ENCODE peak calls at places on chromosomes 2 and 18, in eight cellular contexts. R is psoas muscle, A is NB4, N is fibroblast of pulmonary artery, D is heart right ventricle, F is left lung, G is uterus, O is left ventricle myocardium inferior. X is an unnamed sample.

GRCh38 chr2:106555053-106555452 is 67.9 kb downstream of the CD8B2 start:
- DNase-seq in R (no peak), G (no peak), D (no peak), F (no peak), O (no peak), N (no peak), A (no peak), X (no peak)

GRCh38 chr2:36707050-36707449 is 10.5 kb downstream of the VIT start:
- DNase-seq in O (no peak), A (no peak), G (no peak), F (no peak), D (no peak), R (peak), N (peak), X (no peak)

GRCh38 chr2:191869178-191869577 is 22.3 kb upstream of the CAVIN2 start:
- DNase-seq in A (peak), D (no peak), F (no peak), O (no peak), G (no peak), R (no peak), N (peak), X (no peak)

GRCh38 chr2:69309336-69310048 is 77.5 kb downstream of the GFPT1 start:
- DNase-seq in D (peak), G (peak), A (no peak), F (peak), O (peak), N (peak), R (no peak), X (peak)

GRCh38 chr2:48711343-48711742 is 44.2 kb downstream of the LHCGR start:
- DNase-seq in D (no peak), F (no peak), R (no peak), A (no peak), G (no peak), O (no peak), N (peak), X (no peak)

GRCh38 chr2:35933031-35933430 is 422.5 kb upstream of the CRIM1 start:
- DNase-seq in O (no peak), G (no peak), D (no peak), A (no peak), F (no peak), N (no peak), R (no peak), X (no peak)

GRCh38 chr2:3839489-3839888 is 136.1 kb downstream of the DCDC2C start:
- DNase-seq in R (no peak), A (no peak), G (no peak), F (no peak), D (no peak), N (no peak), O (no peak), X (no peak)

GRCh38 chr18:23437357-23438045 is 15.6 kb upstream of the RIOK3 start:
- DNase-seq in N (peak), O (peak), D (peak), A (peak), G (peak), R (peak), F (peak), X (peak)

GRCh38 chr2:25252291-25253152 is 84.1 kb upstream of the POMC start:
- DNase-seq in N (peak), D (peak), F (peak), R (peak), O (peak), G (peak), A (peak), X (peak)

GRCh38 chr18:33605250-33605649 is 27.2 kb downstream of the ASXL3 start:
- DNase-seq in F (no peak), A (no peak), O (no peak), R (no peak), D (no peak), G (no peak), N (peak), X (no peak)

GRCh38 chr18:39825485-39825884 is 2129.5 kb upstream of the PIK3C3 start:
- DNase-seq in N (peak), O (no peak), D (no peak), A (no peak), R (no peak), G (no peak), F (no peak), X (no peak)

GRCh38 chr18:70132999-70133398 is 72.5 kb downstream of the RTTN start:
- DNase-seq in G (no peak), N (peak), F (no peak), O (no peak), R (no peak), D (no peak), A (no peak), X (no peak)

GRCh38 chr18:77250501-77250925 is 865 bp downstream of the GALR1 start:
- DNase-seq in D (no peak), O (no peak), G (no peak), N (no peak), R (no peak), F (no peak), A (no peak), X (no peak)

GRCh38 chr18:13136689-13137040 is 81.9 kb upstream of the LDLRAD4 start:
- DNase-seq in N (no peak), O (peak), G (peak), R (peak), D (peak), F (peak), A (peak), X (peak)

GRCh38 chr18:65436430-65436829 is 314.4 kb upstream of the CDH7 start:
- DNase-seq in A (no peak), G (no peak), R (no peak), N (no peak), O (no peak), F (no peak), D (no peak), X (no peak)

GRCh38 chr2:141927536-141927935 is 203.3 kb downstream of the LRP1B start:
- DNase-seq in O (no peak), G (no peak), N (no peak), D (no peak), R (no peak), A (no peak), F (no peak), X (no peak)

GRCh38 chr2:85168984-85169383 is 35.8 kb downstream of the TCF7L1 start:
- DNase-seq in A (no peak), O (no peak), R (no peak), D (no peak), N (no peak), G (no peak), F (no peak), X (no peak)

GRCh38 chr2:224046752-224047151 is 7.7 kb upstream of the SERPINE2 start:
- DNase-seq in F (no peak), G (no peak), A (no peak), R (no peak), O (no peak), D (no peak), N (no peak), X (no peak)

GRCh38 chr18:37322497-37323035 is 243.0 kb downstream of the CELF4 start:
- DNase-seq in A (peak), D (no peak), N (peak), R (peak), O (no peak), G (peak), F (no peak), X (peak)

GRCh38 chr18:2325933-2326332 is 245.4 kb downstream of the METTL4 start:
- DNase-seq in F (no peak), O (no peak), D (no peak), N (no peak), R (no peak), A (no peak), G (no peak), X (no peak)

GRCh38 chr2:8720741-8721140 is 38.9 kb downstream of the ID2 start:
- DNase-seq in D (no peak), O (no peak), G (no peak), N (no peak), A (no peak), R (no peak), F (no peak), X (no peak)

GRCh38 chr18:58803978-58804377 is 60.7 kb upstream of the ZNF532 start:
- DNase-seq in F (no peak), G (no peak), O (no peak), D (no peak), A (peak), R (no peak), N (no peak), X (no peak)
- TF ChIP-seq CTCF in F (no peak), G (no peak), O (no peak), D (no peak), A (no peak), R (no peak), N (no peak), X (no peak)

DNA sequence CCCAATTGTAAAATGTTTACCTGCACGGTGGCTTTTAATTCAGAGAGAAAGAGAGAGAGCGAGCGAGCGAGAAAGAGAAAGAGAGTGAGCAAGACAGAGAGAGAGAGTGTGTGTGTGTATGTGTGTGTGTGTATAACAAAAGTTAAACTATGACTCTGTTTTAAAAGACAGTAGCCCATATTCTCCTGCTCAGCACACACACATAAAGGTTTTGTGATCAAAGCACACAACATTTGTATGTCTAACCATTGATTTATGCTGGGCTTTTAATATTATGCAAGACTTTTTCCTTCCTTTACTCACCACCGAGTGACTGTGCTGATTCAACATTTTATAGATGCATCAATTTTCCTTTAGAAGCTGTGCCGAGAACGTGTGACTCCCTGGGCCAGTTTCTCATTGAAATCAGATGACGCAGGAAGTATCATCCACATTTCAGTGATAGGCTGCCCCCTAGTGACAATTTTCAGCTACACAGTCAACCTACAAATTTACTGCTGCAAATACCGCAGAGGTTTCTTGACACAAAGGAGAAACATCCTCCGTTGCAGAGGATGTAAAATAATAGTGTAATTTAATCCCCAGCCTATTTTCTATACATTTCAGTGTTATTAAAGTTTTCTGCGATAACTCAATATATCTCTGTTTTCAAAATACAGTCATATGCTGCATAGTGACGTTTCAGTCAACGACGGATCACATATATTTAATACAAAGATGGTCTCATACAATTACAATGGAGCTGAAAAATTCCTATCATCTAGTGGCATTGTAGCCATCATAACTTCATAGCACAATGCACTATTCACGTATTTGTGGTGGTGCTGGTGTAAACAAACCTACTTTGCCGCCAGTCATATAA is 165.9 kb upstream of the TANK start:
- DNase-seq in D (no peak), O (peak), F (peak), R (peak), N (peak), G (peak), A (peak), X (peak)
- H3K4me3 ChIP-seq in D (no peak), O (peak), F (no peak), R (peak), N (no peak), G (no peak), A (no peak), X (no peak)

DNA sequence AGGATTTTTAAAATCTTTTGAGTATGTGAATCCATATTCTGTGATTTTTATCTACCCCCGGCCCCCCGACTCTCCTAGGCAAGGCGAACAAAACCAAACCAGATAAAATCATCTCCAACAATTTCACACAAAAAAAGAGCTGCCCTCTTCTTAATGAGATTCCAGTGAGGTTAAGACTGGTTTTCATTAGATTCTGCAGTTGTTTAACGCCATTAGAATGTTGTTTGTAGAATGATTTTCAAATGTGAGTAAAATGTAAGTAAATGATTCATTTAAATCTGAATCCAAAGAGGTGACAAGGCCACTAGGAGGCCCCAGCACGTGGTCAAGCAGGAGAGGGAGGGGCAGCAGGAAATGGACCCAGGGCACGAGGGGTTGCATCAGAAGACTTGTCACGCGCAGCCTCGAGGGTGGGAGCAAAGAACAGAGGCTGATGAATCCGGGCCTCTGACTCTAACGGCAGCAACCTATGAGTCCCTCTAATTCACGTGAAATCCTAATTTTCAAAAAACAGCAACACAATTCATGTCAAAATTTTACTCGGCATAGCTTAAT is 24.3 kb upstream of the KLHL29 start:
- DNase-seq in O (no peak), R (no peak), G (no peak), D (no peak), F (no peak), N (no peak), A (peak), X (no peak)
- TF ChIP-seq CTCF in O (no peak), R (no peak), G (no peak), D (no peak), F (no peak), N (no peak), A (no peak), X (no peak)

GRCh38 chr2:219221956-219222518 is 3.3 kb upstream of the ABCB6 start:
- DNase-seq in N (no peak), D (no peak), O (no peak), R (no peak), F (no peak), A (no peak), G (no peak), X (no peak)

GRCh38 chr2:219220652-219221402 is 2.1 kb upstream of the ABCB6 start:
- DNase-seq in N (no peak), A (no peak), O (no peak), G (no peak), D (no peak), F (no peak), R (no peak), X (no peak)

GRCh38 chr2:219218279-219219112 is at the start of gene ABCB6:
- DNase-seq in R (peak), N (peak), F (peak), O (peak), D (peak), A (no peak), G (peak), X (peak)

GRCh38 chr2:219219781-219220532 is 1.2 kb upstream of the ABCB6 start:
- DNase-seq in N (no peak), G (no peak), D (no peak), A (no peak), O (no peak), R (no peak), F (no peak), X (peak)

DNA sequence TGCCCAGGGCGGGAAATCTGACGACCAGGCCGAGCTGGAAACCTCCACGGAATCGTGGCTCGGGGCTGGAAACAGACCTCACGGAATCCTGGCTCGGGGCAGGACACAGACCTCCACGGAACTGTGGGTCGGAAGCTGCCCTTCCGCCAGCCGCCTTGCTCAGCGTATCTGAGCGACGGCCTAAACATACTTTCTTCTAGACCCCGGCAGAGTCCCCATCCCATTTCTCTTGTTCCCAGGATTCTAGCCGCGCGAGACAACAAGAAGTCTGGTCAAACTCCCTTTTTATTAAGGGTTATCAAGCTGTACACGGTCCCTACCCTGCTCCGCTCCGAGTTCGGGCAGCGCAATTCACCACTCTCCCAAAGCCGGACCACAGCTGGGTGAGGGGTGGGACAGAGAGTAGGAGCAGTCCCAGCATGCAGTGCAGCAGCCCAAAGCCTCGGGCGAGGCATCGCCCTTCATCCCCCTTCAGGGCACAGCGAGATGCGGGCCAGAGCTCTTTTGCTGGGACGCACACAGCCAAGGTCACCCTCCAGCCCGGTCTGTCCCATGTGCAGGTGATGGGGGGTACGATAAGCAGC is 447 bp upstream of the ABCB6 start:
- DNase-seq in R (no peak), F (peak), G (no peak), N (no peak), D (no peak), A (no peak), O (no peak), X (no peak)
- H3K4me3 ChIP-seq in R (peak), F (peak), G (peak), N (peak), D (peak), A (no peak), O (peak), X (peak)

DNA sequence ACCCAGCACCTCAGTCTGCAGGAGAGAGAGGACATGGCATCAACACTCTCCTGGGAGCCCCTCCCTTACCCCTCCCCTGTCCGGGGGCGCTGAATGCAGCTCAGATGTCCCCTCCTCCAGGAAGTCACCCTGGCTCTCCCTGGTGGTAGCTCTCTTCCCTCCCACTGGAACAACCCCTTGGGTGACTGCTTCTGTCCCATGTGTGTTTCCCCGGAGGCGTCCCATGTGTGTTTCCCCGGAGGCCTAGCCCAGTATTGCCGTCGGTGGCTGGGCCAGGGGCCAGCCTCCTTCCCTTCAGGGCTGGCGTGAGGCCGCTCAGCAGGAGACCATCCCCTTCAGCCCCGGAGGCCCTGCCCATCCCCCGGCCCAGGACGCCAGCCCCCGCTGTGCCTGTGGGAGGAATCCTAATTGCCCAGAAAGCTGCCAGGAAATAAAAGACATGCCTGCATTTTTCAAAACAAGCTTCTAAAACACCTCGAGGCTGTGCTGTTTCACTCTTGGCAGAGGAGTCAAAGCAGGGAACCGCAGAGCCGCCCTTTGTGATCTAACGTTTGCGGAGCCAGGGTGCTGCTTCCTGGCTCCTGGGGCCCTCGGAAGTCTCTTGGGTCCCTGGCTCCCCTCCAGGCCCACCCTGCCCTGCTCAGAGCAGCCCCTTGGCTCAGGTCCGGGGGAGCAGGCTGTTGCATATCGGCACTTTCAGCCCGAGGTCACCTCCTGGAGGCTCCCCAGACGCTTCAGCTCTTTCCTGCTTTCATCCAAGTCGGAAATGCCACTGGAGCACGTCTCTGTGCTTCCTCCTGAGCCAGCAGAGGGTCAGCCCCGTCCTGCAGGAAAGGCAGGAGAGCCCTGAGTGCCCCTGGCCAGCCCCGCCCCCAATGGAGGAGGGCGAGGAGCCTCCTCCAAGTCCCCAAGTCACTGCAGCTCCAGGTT is 11.4 kb downstream of the SNED1 start:
- DNase-seq in D (no peak), A (peak), O (no peak), F (no peak), N (peak), R (peak), G (peak), X (peak)
- TF ChIP-seq CTCF in D (no peak), A (no peak), O (no peak), F (no peak), N (no peak), R (no peak), G (peak), X (peak)

DNA sequence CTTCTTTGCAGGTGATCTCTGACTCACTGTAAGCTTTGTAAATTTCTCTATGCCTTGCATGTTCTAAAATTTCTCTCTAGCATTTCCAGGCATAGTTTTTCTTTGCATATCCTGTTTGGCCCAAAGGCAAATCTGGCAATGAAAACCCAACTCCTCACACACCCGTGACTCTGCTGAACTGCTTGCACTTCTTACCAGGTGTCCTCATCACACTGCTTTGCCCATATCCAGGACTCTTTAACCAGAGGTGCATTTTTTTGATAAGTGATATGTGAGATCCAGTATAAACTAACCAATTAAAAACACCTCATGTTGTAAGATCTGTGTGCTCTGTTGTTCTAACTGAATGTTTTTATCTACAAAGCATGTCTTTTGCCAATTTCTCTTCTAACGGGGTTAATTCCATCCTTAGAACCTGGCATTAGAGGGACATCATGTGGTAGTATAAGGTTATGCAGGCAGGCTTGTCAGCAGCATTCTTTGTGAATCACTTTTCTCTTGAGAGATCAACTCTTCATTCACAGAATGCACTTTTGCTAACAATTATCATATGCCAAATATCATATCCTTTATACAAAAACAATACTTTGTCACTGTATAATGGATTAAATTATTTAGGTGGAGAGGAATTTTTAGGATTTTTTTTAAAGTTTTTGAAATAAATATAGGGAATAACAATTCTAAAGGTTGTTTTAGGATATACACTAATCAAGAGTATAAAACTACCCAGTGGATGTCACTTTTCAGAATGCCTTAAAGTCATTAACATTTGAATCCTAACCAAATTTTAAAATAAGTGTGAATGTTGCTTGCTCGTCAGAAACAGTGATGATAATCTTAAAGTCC is 20.8 kb upstream of the TMX3 start:
- DNase-seq in N (peak), F (no peak), R (no peak), G (no peak), O (no peak), A (peak), D (no peak), X (no peak)
- H3K4me3 ChIP-seq in N (no peak), F (no peak), R (no peak), G (no peak), O (no peak), A (no peak), D (no peak), X (no peak)

X was measured in ovary.